ENCODE peak calls at places on chromosomes 16 and 17, in five cellular contexts. F is Daoy; C is effector memory CD4-positive, alpha-beta T cell; E is cardiac fibroblast; D is stromal cell of bone marrow. B is an unnamed sample.

GRCh38 chr16:54178491-54178976 is 108.1 kb downstream of the IRX3 start:
- DNase-seq in F (no peak), C (no peak), E (no peak), D (no peak), B (no peak)

GRCh38 chr17:50710650-50711049 is 2.9 kb upstream of the ANKRD40 start:
- DNase-seq in F (no peak), C (no peak), E (no peak), D (no peak), B (no peak)

GRCh38 chr17:56754523-56755208 is 79.1 kb downstream of the C17orf67 start:
- DNase-seq in F (no peak), C (no peak), E (peak; percentile 49), D (no peak), B (peak; percentile 68)

GRCh38 chr17:45320931-45321461 is 4.2 kb upstream of the MAP3K14 start:
- DNase-seq in F (peak; percentile 97), C (no peak), E (peak; percentile 91), D (peak; percentile 96), B (peak; percentile 80)

GRCh38 chr17:49708515-49709161 is 874 bp upstream of the SLC35B1 start:
- DNase-seq in F (no peak), C (no peak), E (peak; percentile 36), D (no peak), B (no peak)

GRCh38 chr17:57853695-57854094 is 3.9 kb upstream of the MRPS23 start:
- DNase-seq in F (no peak), C (no peak), E (no peak), D (no peak), B (no peak)

GRCh38 chr16:74896389-74897370 is 88.2 kb downstream of the WDR59 start:
- DNase-seq in F (peak; percentile 54), C (no peak), E (peak; percentile 73), D (peak; percentile 71), B (no peak)

GRCh38 chr17:45739786-45740185 is 44.3 kb upstream of the CRHR1 start:
- DNase-seq in F (no peak), C (no peak), E (no peak), D (no peak), B (no peak)

GRCh38 chr17:5354886-5355415 is 64.5 kb downstream of the NUP88 start:
- DNase-seq in F (no peak), C (no peak), E (no peak), D (no peak), B (no peak)

GRCh38 chr17:49523706-49524472 is 28.8 kb downstream of the NGFR start:
- DNase-seq in F (peak; percentile 68), C (peak; percentile 25), E (no peak), D (no peak), B (no peak)

GRCh38 chr17:19867094-19867653 is 562 bp downstream of the ULK2 start:
- DNase-seq in F (peak; percentile 70), C (peak; percentile 22), E (peak; percentile 62), D (peak; percentile 41), B (peak; percentile 77)

GRCh38 chr17:54814371-54814770 is 86.3 kb upstream of the TOM1L1 start:
- DNase-seq in F (no peak), C (no peak), E (no peak), D (no peak), B (no peak)

GRCh38 chr17:72273301-72274056 is 152.7 kb downstream of the SOX9 start:
- DNase-seq in F (peak; percentile 20), C (no peak), E (no peak), D (no peak), B (no peak)

GRCh38 chr16:3874794-3875692 is 5.5 kb downstream of the CREBBP start:
- DNase-seq in F (no peak), C (no peak), E (no peak), D (no peak), B (no peak)

GRCh38 chr17:50095626-50096037 is 481 bp downstream of the PDK2 start:
- DNase-seq in F (no peak), C (no peak), E (no peak), D (no peak), B (no peak)

GRCh38 chr17:9467518-9467917 is 108.1 kb downstream of the STX8 start:
- DNase-seq in F (no peak), C (no peak), E (no peak), D (no peak), B (no peak)

GRCh38 chr16:6279261-6279660 is 1053.4 kb upstream of the RBFOX1 start:
- DNase-seq in F (no peak), C (no peak), E (no peak), D (no peak), B (no peak)

GRCh38 chr16:85123891-85124635 is 11.8 kb upstream of the CIBAR2 start:
- DNase-seq in F (peak; percentile 87), C (no peak), E (peak; percentile 91), D (peak; percentile 57), B (no peak)

GRCh38 chr16:10851512-10851911 is 25.5 kb upstream of the CIITA start:
- DNase-seq in F (no peak), C (no peak), E (no peak), D (no peak), B (no peak)

GRCh38 chr16:46765050-46765449 is 16.9 kb upstream of the MYLK3 start:
- DNase-seq in F (peak; percentile 44), C (no peak), E (peak; percentile 62), D (peak; percentile 53), B (peak; percentile 65)

GRCh38 chr17:55320594-55321506 is 56.1 kb downstream of the HLF start:
- DNase-seq in F (peak; percentile 4), C (no peak), E (no peak), D (no peak), B (no peak)

GRCh38 chr17:5555254-5555653 is 29.1 kb downstream of the NLRP1 start:
- DNase-seq in F (peak; percentile 45), C (no peak), E (peak; percentile 76), D (peak; percentile 54), B (no peak)

GRCh38 chr17:74744714-74745547 is 3.5 kb upstream of the NHERF1 start:
- DNase-seq in F (peak; percentile 77), C (peak; percentile 83), E (peak; percentile 75), D (peak; percentile 23), B (peak; percentile 69)

GRCh38 chr17:81907219-81908145 is 3.7 kb downstream of the PCYT2 start:
- DNase-seq in F (no peak), C (no peak), E (no peak), D (no peak), B (no peak)

GRCh38 chr17:8711291-8711690 is 33.3 kb downstream of the CCDC42 start:
- DNase-seq in F (no peak), C (no peak), E (no peak), D (no peak), B (no peak)

GRCh38 chr17:73551756-73552155 is 92.5 kb downstream of the SDK2 start:
- DNase-seq in F (peak; percentile 41), C (no peak), E (no peak), D (no peak), B (no peak)

GRCh38 chr17:67244621-67245072 is 349 bp downstream of the HELZ start:
- DNase-seq in F (no peak), C (no peak), E (no peak), D (no peak), B (peak; percentile 49)

GRCh38 chr17:45293413-45294211 is 23.2 kb downstream of the MAP3K14 start:
- DNase-seq in F (peak; percentile 93), C (no peak), E (peak; percentile 91), D (peak; percentile 92), B (peak; percentile 82)

GRCh38 chr17:4209611-4210010 is 54.2 kb downstream of the ANKFY1 start:
- DNase-seq in F (no peak), C (no peak), E (no peak), D (no peak), B (no peak)

GRCh38 chr17:78226055-78226751 is 5.2 kb upstream of the TMEM235 start:
- DNase-seq in F (no peak), C (no peak), E (no peak), D (no peak), B (no peak)

GRCh38 chr16:83305092-83305491 is 502.7 kb upstream of the HSBP1 start:
- DNase-seq in F (peak; percentile 51), C (no peak), E (peak; percentile 91), D (peak; percentile 24), B (no peak)

GRCh38 chr16:56424791-56425438 is 430 bp downstream of the AMFR start:
- DNase-seq in F (no peak), C (peak; percentile 21), E (no peak), D (no peak), B (peak; percentile 42)

GRCh38 chr16:57538235-57538711 is 1.9 kb upstream of the CCDC102A start:
- DNase-seq in F (no peak), C (no peak), E (no peak), D (no peak), B (no peak)

GRCh38 chr17:61517265-61517664 is 65.0 kb downstream of the TBX4 start:
- DNase-seq in F (no peak), C (no peak), E (no peak), D (no peak), B (no peak)

GRCh38 chr17:80738987-80739730 is 194.5 kb downstream of the RPTOR start:
- DNase-seq in F (no peak), C (no peak), E (no peak), D (no peak), B (no peak)

GRCh38 chr17:20241855-20242254 is 225.5 kb downstream of the LGALS9B start:
- DNase-seq in F (no peak), C (no peak), E (no peak), D (no peak), B (no peak)

GRCh38 chr17:31373150-31374082 is 18.1 kb upstream of the RAB11FIP4 start:
- DNase-seq in F (no peak), C (no peak), E (peak; percentile 81), D (peak; percentile 55), B (peak; percentile 79)